ENCODE peak calls at places on chromosomes 6 and 20, in four cellular contexts. J is GM12878, U is K562, K is H1. G is an unnamed sample.

GRCh38 chr6:125314019-125314581 is 12.3 kb upstream of the HDDC2 start:
- DNase-seq in U (peak), K (peak), J (no peak), G (peak)

GRCh38 chr6:2739335-2739734 is 11.4 kb downstream of the MYLK4 start:
- DNase-seq in K (no peak), J (no peak), U (peak), G (no peak)

GRCh38 chr6:82182756-82183155 is 64.8 kb downstream of the IBTK start:
- DNase-seq in J (no peak), K (no peak), U (no peak), G (no peak)

GRCh38 chr20:1171461-1172093 is 13.2 kb downstream of the TMEM74B start:
- DNase-seq in U (peak), K (peak), J (no peak), G (no peak)

GRCh38 chr6:152135755-152136448 is 328.4 kb downstream of the ESR1 start:
- DNase-seq in U (no peak), J (no peak), K (no peak), G (no peak)

GRCh38 chr6:28988536-28989415 is 16.3 kb downstream of the ZNF311 start:
- DNase-seq in U (peak), J (no peak), K (peak), G (peak)

GRCh38 chr6:155224031-155224451 is 39.8 kb upstream of the CLDN20 start:
- DNase-seq in J (peak), K (no peak), U (no peak), G (peak)

GRCh38 chr6:140546640-140547039 is 1172.2 kb upstream of the CITED2 start:
- DNase-seq in U (no peak), J (no peak), K (no peak), G (no peak)

GRCh38 chr6:48977573-48977972 is 485.5 kb downstream of the MMUT start:
- DNase-seq in U (no peak), J (no peak), K (no peak), G (no peak)

GRCh38 chr20:45311589-45312211 is 3.6 kb upstream of the MATN4 start:
- DNase-seq in U (peak), K (peak), J (no peak), G (peak)

GRCh38 chr6:158642097-158642601 is 2.4 kb downstream of the DYNLT1 start:
- DNase-seq in J (no peak), K (no peak), U (no peak), G (no peak)

GRCh38 chr20:58634818-58635665 is 16.0 kb upstream of the STX16 start:
- DNase-seq in U (peak), K (no peak), J (no peak), G (no peak)

GRCh38 chr20:6802227-6802626 is 34.7 kb downstream of the BMP2 start:
- DNase-seq in J (no peak), U (no peak), K (no peak), G (no peak)

GRCh38 chr6:114579486-114579885 is 236.7 kb upstream of the HS3ST5 start:
- DNase-seq in U (no peak), K (no peak), J (no peak), G (no peak)

GRCh38 chr6:106997392-106998257 is 23.1 kb upstream of the CD24 start:
- DNase-seq in U (peak), K (peak), J (peak), G (peak)

GRCh38 chr6:109340811-109341210 is 41.5 kb downstream of the CD164 start:
- DNase-seq in J (no peak), U (no peak), K (no peak), G (no peak)

GRCh38 chr6:33049323-33049722 is 24.1 kb downstream of the HLA-DPA1 start:
- DNase-seq in U (peak), K (no peak), J (no peak), G (no peak)

GRCh38 chr20:63544241-63544957 is 3.1 kb downstream of the SRMS start:
- DNase-seq in J (no peak), U (peak), K (no peak), G (no peak)

GRCh38 chr6:105402090-105402980 is 547 bp downstream of the PREP start:
- DNase-seq in J (no peak), U (peak), K (peak), G (no peak)

GRCh38 chr6:95577317-95578105 is at the start of gene MANEA:
- DNase-seq in K (peak), U (peak), J (peak), G (peak)

GRCh38 chr20:39775110-39775509 is 813.0 kb downstream of the DHX35 start:
- DNase-seq in K (no peak), J (no peak), U (no peak), G (no peak)

GRCh38 chr6:13767121-13767794 is 47.1 kb downstream of the MCUR1 start:
- DNase-seq in J (no peak), U (peak), K (no peak), G (no peak)

GRCh38 chr20:19993937-19994667 is 23.1 kb upstream of the NAA20 start:
- DNase-seq in U (no peak), K (no peak), J (no peak), G (peak)

GRCh38 chr20:57918546-57918945 is 208.7 kb upstream of the PMEPA1 start:
- DNase-seq in U (no peak), J (no peak), K (no peak), G (no peak)

GRCh38 chr20:63536997-63537524 is at the start of gene PTK6:
- DNase-seq in J (no peak), K (no peak), U (no peak), G (no peak)

GRCh38 chr6:48736486-48737206 is 625.6 kb upstream of the PTCHD4 start:
- DNase-seq in K (no peak), U (no peak), J (no peak), G (no peak)

GRCh38 chr20:595330-596308 is 14.5 kb downstream of the TCF15 start:
- DNase-seq in U (no peak), K (no peak), J (no peak), G (no peak)

GRCh38 chr6:55023231-55023630 is 151.1 kb upstream of the HCRTR2 start:
- DNase-seq in U (no peak), J (no peak), K (no peak), G (no peak)

GRCh38 chr6:98957440-98957839 is 9.7 kb upstream of the FBXL4 start:
- DNase-seq in J (no peak), U (no peak), K (no peak), G (peak)

GRCh38 chr6:138078491-138078890 is 28.7 kb downstream of the PERP start:
- DNase-seq in K (no peak), U (no peak), J (no peak), G (no peak)

GRCh38 chr6:110738899-110739365 is 76.3 kb downstream of the CDK19 start:
- DNase-seq in U (no peak), J (no peak), K (no peak), G (no peak)

GRCh38 chr6:19836799-19837510 is at the start of gene ID4:
- DNase-seq in J (no peak), U (no peak), K (peak), G (no peak)

GRCh38 chr20:60729119-60729900 is 522.8 kb upstream of the CDH4 start:
- DNase-seq in U (no peak), J (no peak), K (no peak), G (no peak)

GRCh38 chr6:89315199-89315598 is at the start of gene GABRR2:
- DNase-seq in U (no peak), J (no peak), K (no peak), G (no peak)

GRCh38 chr6:88168362-88168761 is 2.2 kb upstream of the CNR1 start:
- DNase-seq in K (no peak), U (no peak), J (no peak), G (no peak)

GRCh38 chr6:88166493-88166900 is 350 bp upstream of the CNR1 start:
- DNase-seq in K (no peak), J (no peak), U (peak), G (no peak)

GRCh38 chr6:88166901-88167624 is 916 bp upstream of the CNR1 start:
- DNase-seq in U (no peak), K (peak), J (no peak), G (no peak)

GRCh38 chr6:88165877-88166492 is at the start of gene CNR1:
- DNase-seq in U (peak), K (peak), J (no peak), G (no peak)

GRCh38 chr6:88167625-88167937 is 1.4 kb upstream of the CNR1 start:
- DNase-seq in J (no peak), U (no peak), K (no peak), G (no peak)
- TF ChIP-seq EZH2 in J (no peak), U (no peak), K (no peak), G (no peak)

DNA sequence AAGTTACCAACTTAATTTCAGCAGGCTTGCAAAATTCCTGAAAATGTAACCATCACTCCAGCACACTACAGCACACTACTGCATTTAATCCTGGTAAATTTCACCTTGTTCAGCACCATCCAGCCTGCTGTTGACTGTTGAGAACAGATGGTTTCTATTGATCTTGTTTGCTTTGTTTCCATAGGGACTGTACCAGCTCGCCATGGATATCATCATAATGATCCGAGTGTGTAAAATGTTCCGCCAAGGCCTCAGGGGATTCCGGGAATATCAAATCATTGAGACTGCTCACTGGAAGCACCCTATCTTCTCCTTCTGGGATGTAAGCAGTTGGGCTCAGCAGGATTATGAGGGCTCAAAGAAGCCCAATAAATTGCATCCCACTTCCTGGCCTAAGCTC is 4.1 kb downstream of the CNBD2 start:
- DNase-seq in K (no peak), U (no peak), J (no peak), G (no peak)
- TF ChIP-seq SP1 in K (no peak), U (no peak), J (no peak), G (no peak)

GRCh38 chr6:1619106-1619665 is 9.5 kb downstream of the FOXC1 start:
- DNase-seq in K (no peak), J (no peak), U (no peak), G (no peak)
- TF ChIP-seq EZH2 in K (peak), J (no peak), U (no peak), G (no peak)

GRCh38 chr6:73308712-73309533 is 45.2 kb downstream of the DPPA5 start:
- DNase-seq in K (peak), J (no peak), U (peak), G (peak)

GRCh38 chr6:73309784-73310502 is 44.1 kb downstream of the DPPA5 start:
- DNase-seq in J (no peak), U (peak), K (peak), G (peak)

GRCh38 chr6:73309534-73309783 is 44.6 kb downstream of the DPPA5 start:
- DNase-seq in J (no peak), U (no peak), K (peak), G (no peak)

GRCh38 chr6:73314577-73315492 is 39.2 kb downstream of the DPPA5 start:
- DNase-seq in U (no peak), J (no peak), K (peak), G (no peak)
- TF ChIP-seq SP1 in U (no peak), J (no peak), K (no peak), G (no peak)

GRCh38 chr6:108164815-108165706 is 761 bp upstream of the NR2E1 start:
- DNase-seq in J (no peak), K (peak), U (no peak), G (no peak)
- TF ChIP-seq EZH2 in J (no peak), K (no peak), U (no peak), G (no peak)

GRCh38 chr20:46348972-46349741 is 40.9 kb upstream of the CDH22 start:
- DNase-seq in K (peak), U (peak), J (no peak), G (peak)
- TF ChIP-seq SP1 in K (no peak), U (no peak), J (no peak), G (no peak)

GRCh38 chr20:38664284-38664683 is 60.0 kb upstream of the SLC32A1 start:
- DNase-seq in J (no peak), K (no peak), U (no peak), G (no peak)

GRCh38 chr20:38669688-38670087 is 54.6 kb upstream of the SLC32A1 start:
- DNase-seq in K (no peak), J (no peak), U (no peak), G (no peak)

GRCh38 chr20:38665094-38665493 is 59.2 kb upstream of the SLC32A1 start:
- DNase-seq in U (no peak), K (no peak), J (no peak), G (no peak)

GRCh38 chr20:38665886-38666285 is 58.4 kb upstream of the SLC32A1 start:
- DNase-seq in J (no peak), K (no peak), U (no peak), G (no peak)

DNA sequence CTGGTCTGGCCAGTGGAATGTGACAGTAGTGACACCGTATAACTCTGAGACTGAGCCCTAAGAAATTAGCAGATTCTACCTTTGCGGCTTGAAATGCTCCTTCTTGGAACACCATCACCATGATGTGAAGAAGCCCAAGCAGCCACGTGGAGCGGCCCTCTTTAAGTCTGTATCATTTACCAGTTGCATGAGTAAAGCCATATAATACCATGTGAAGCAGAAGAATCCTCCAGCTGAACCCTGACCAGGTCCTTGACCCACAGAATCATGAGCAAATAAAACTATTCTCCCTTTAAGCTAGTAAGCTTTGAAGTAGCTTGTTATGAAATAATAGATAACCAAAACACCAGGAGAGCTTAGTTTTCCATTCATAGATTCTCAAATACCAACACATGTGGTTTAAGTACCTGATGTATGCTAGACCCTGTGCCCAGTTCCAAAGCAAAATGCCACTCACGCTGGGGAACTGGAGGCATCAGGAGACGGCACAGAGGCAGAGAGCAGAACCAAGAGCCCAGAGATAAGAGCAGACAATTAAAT is 56.8 kb upstream of the SLC32A1 start:
- DNase-seq in U (no peak), J (no peak), K (no peak), G (no peak)
- TF ChIP-seq EZH2 in U (no peak), J (no peak), K (no peak), G (no peak)

GRCh38 chr6:136016228-136017225 is 165.0 kb downstream of the PDE7B start:
- DNase-seq in J (no peak), K (no peak), U (no peak), G (no peak)
- TF ChIP-seq SP1 in J (no peak), K (no peak), U (no peak), G (no peak)